ENCODE peak calls at places on chromosomes 4 and X, in four cellular contexts. Z is GM13976, U is kidney tubule cell, V is HT-29. K is an unnamed sample.

GRCh38 chrX:16487620-16488380 is 162.2 kb upstream of the S100G start:
- DNase-seq in Z (no peak), U (no peak), V (no peak), K (no peak)

GRCh38 chrX:46637937-46638336 is 64.4 kb downstream of the CHST7 start:
- DNase-seq in U (peak; percentile 32), Z (no peak), V (no peak), K (peak; percentile 36)

GRCh38 chr4:2886161-2886560 is 42.5 kb downstream of the ADD1 start:
- DNase-seq in Z (no peak), U (no peak), V (no peak), K (no peak)

GRCh38 chrX:153643431-153644351 is 3.3 kb upstream of the DUSP9 start:
- DNase-seq in U (peak; percentile 9), V (no peak), Z (peak; percentile 66), K (no peak)

GRCh38 chr4:110091426-110091825 is 107.0 kb downstream of the ELOVL6 start:
- DNase-seq in Z (no peak), V (peak; percentile 41), U (peak; percentile 82), K (peak; percentile 81)

GRCh38 chr4:112257098-112257497 is 25.5 kb downstream of the AP1AR start:
- DNase-seq in V (no peak), U (no peak), Z (no peak), K (no peak)

GRCh38 chrX:136967965-136968364 is 65.8 kb downstream of the GPR101 start:
- DNase-seq in Z (no peak), V (no peak), U (no peak), K (no peak)

GRCh38 chr4:7276538-7276937 is 84.2 kb downstream of the SORCS2 start:
- DNase-seq in V (no peak), U (no peak), Z (no peak), K (peak; percentile 38)

K was measured in HT1080.